ENCODE peak calls at places on chromosomes 11 and 22, in ten cellular contexts. H is HCT116; A is heart left ventricle; Z is OCI-LY7; R is CD4-positive, CD25-positive, alpha-beta regulatory T cell; V is PC-9; N is GM23338; T is mucosa of descending colon; M is right lobe of liver; S is right cardiac atrium. D is an unnamed sample.

GRCh38 chr22:22691716-22692701 is 47.6 kb downstream of the GGTLC2 start:
- DNase-seq in A (no peak), Z (peak; percentile 85), V (no peak), S (no peak), N (peak; percentile 3), T (no peak), M (no peak), H (no peak), R (no peak), D (no peak)

GRCh38 chr11:35412285-35412684 is 7.1 kb downstream of the SLC1A2 start:
- DNase-seq in V (no peak), M (no peak), R (no peak), H (no peak), N (peak; percentile 62), Z (no peak), S (no peak), A (no peak), T (no peak), D (no peak)

GRCh38 chr11:57752954-57753353 is 1.3 kb upstream of the BTBD18 start:
- DNase-seq in T (no peak), H (no peak), A (no peak), N (peak; percentile 66), M (no peak), V (no peak), S (peak; percentile 39), R (no peak), Z (no peak), D (no peak)

GRCh38 chr11:93521086-93521485 is 22.1 kb downstream of the SMCO4 start:
- DNase-seq in H (no peak), S (no peak), A (no peak), R (peak; percentile 58), Z (peak; percentile 49), N (no peak), T (no peak), V (no peak), M (peak; percentile 39), D (no peak)

GRCh38 chr22:38187413-38188212 is 6.0 kb upstream of the PLA2G6 start:
- DNase-seq in R (no peak), Z (no peak), M (no peak), V (peak; percentile 75), T (peak; percentile 57), H (no peak), A (no peak), S (no peak), N (no peak), D (no peak)

GRCh38 chr11:130808541-130808940 is 107.7 kb downstream of the SNX19 start:
- DNase-seq in R (no peak), M (no peak), Z (no peak), T (no peak), S (no peak), V (no peak), H (no peak), A (no peak), N (no peak), D (no peak)

GRCh38 chr11:11899401-11899800 is 57.6 kb downstream of the USP47 start:
- DNase-seq in H (no peak), Z (no peak), S (no peak), T (no peak), A (no peak), N (peak; percentile 46), R (no peak), V (no peak), M (no peak), D (no peak)

GRCh38 chr22:24187731-24188644 is 6.7 kb downstream of the SUSD2 start:
- DNase-seq in V (no peak), N (no peak), S (no peak), R (no peak), M (peak; percentile 17), H (no peak), Z (no peak), T (no peak), A (peak; percentile 18), D (peak; percentile 13)

GRCh38 chr11:91164452-91164822 is 941.6 kb upstream of the CHORDC1 start:
- DNase-seq in R (no peak), N (no peak), V (no peak), T (no peak), M (no peak), S (no peak), A (no peak), H (no peak), Z (no peak), D (no peak)

GRCh38 chr11:78418584-78419211 is 1.1 kb upstream of the GAB2 start:
- DNase-seq in H (no peak), A (no peak), R (no peak), M (no peak), V (peak; percentile 15), S (no peak), T (no peak), Z (no peak), N (no peak), D (no peak)

GRCh38 chr11:85238907-85239306 is 388.2 kb downstream of the DLG2 start:
- DNase-seq in H (no peak), N (no peak), Z (no peak), V (no peak), S (no peak), A (no peak), R (no peak), T (no peak), M (no peak), D (no peak)

GRCh38 chr22:38072322-38073149 is 11.4 kb downstream of the SLC16A8 start:
- DNase-seq in Z (no peak), N (no peak), M (peak; percentile 10), V (no peak), S (no peak), A (peak; percentile 20), H (no peak), T (no peak), R (no peak), D (no peak)

GRCh38 chr22:46051646-46052045 is 74.7 kb upstream of the WNT7B start:
- DNase-seq in A (peak; percentile 7), T (no peak), H (no peak), Z (no peak), R (no peak), V (no peak), N (no peak), M (peak; percentile 8), S (peak; percentile 48), D (peak; percentile 10)

GRCh38 chr11:114350022-114350421 is 50.3 kb downstream of the C11orf71 start:
- DNase-seq in A (no peak), S (no peak), T (no peak), N (no peak), H (no peak), R (no peak), M (no peak), Z (no peak), V (no peak), D (no peak)

GRCh38 chr11:6609502-6610015 is 2.5 kb downstream of the TAF10 start:
- DNase-seq in A (no peak), N (no peak), R (no peak), S (no peak), Z (no peak), H (no peak), V (no peak), T (peak; percentile 2), M (no peak), D (no peak)

DNA sequence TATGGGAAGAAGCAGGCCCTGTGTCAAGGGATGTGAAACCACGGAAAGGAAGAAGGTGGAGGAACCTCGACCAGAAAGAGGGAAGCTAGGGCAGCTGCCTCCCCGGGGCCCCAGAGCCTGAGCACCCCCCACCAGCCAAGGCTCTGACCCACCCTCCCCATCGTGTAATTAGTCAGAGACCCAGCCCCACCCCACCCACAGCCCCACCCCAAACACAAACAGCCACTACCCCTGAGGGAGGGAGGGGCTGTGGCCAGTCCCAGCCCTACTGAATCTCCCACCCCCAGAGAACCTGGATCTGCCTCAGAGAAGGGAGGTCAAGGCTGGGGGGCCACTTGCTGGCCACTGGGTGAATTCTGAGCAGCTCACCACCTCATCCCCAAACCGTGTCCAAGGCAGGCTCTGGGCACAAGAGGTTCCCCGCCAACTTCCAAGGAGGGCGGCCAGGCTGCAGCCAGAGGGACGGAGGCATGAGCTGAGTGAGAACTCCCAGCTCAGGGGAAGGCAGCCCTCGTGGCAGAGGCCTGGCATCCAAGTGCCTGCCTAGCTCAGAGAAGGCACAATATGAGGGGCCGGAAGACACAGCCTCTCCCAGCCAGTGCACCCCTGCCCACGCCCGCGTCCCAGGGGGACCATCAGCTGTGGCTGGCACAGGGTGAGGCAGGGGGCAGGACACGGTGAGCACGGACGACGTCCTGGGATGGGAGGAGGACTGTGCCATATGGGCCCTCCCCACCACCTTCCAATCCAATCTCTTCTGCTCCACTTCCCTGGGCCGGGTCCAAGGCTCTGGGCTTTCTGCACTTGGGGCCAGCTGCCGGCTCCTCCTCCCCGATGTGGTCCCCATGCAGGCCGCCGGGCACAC is 2.7 kb downstream of the PLXNB2 start:
- DNase-seq in M (no peak), T (peak; percentile 62), R (no peak), N (no peak), H (no peak), V (peak; percentile 75), Z (no peak), S (peak; percentile 88), A (no peak), D (no peak)
- H3K4me1 ChIP-seq in M (peaks cover 8% of the 10 kb centered on the region), T (peaks cover 64% of the 10 kb centered on the region), R (peaks cover 12% of the 10 kb centered on the region), N (peaks cover 19% of the 10 kb centered on the region), H (peaks cover 81% of the 10 kb centered on the region), V (peaks cover 57% of the 10 kb centered on the region), Z (peaks cover 96% of the 10 kb centered on the region), S (peaks cover 16% of the 10 kb centered on the region), A (peaks cover 90% of the 10 kb centered on the region), D (peaks cover 96% of the 10 kb centered on the region)

GRCh38 chr11:116580828-116581227 is 192.0 kb downstream of the BUD13 start:
- DNase-seq in T (no peak), H (no peak), S (peak; percentile 58), R (no peak), Z (no peak), M (no peak), N (peak; percentile 95), A (no peak), V (no peak), D (no peak)
- H3K4me1 ChIP-seq in T (no peaks in the 10 kb centered on the region), H (no peaks in the 10 kb centered on the region), S (no peaks in the 10 kb centered on the region), R (no peaks in the 10 kb centered on the region), Z (no peaks in the 10 kb centered on the region), M (no peaks in the 10 kb centered on the region), N (peaks cover 32% of the 10 kb centered on the region), A (peaks cover 23% of the 10 kb centered on the region), V (no peaks in the 10 kb centered on the region), D (peaks cover 40% of the 10 kb centered on the region)

DNA sequence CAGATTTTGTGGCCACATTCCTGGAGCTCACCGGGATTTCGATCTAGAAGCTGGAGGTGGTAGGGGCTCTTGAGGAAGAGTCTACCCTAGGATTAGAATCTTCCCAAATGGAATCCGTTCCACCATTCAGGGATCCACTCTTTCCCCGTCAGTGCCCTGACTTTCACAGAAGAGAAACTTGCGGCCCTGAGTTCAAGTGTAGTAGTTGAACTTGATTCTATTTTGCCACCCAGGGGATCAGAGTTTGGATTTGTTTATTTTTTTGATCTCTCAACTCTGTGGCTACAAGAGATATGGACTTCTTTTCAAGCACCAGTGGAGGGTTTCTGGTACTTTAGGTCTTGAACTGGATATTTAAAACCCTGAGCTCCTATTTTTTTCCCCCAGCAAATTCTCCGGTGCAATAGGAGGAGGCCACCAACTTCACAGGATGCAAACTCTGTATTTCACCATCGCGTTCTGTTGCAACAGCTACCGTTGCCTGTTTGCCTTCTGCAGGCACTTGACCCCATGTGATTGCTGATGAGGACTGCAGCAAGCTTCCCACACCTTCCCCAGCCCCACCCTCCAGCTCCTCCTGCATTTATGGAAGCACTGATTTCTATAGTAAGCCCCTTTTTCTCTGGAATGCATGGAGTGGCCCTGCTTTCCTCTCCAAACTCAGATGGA is 14.8 kb upstream of the MRGPRF start:
- DNase-seq in T (no peak), N (no peak), R (no peak), H (no peak), V (no peak), M (no peak), A (no peak), S (no peak), Z (no peak), D (no peak)
- H3K4me1 ChIP-seq in T (no peaks in the 10 kb centered on the region), N (no peaks in the 10 kb centered on the region), R (no peaks in the 10 kb centered on the region), H (no peaks in the 10 kb centered on the region), V (no peaks in the 10 kb centered on the region), M (no peaks in the 10 kb centered on the region), A (no peaks in the 10 kb centered on the region), S (no peaks in the 10 kb centered on the region), Z (no peaks in the 10 kb centered on the region), D (no peaks in the 10 kb centered on the region)

GRCh38 chr11:15213471-15214231 is 98.9 kb downstream of the INSC start:
- DNase-seq in A (no peak), T (peak; percentile 36), M (no peak), N (no peak), Z (no peak), R (no peak), H (no peak), S (no peak), V (no peak), D (no peak)
- H3K4me1 ChIP-seq in A (no peaks in the 10 kb centered on the region), T (peaks cover 7% of the 10 kb centered on the region), M (no peaks in the 10 kb centered on the region), N (no peaks in the 10 kb centered on the region), Z (no peaks in the 10 kb centered on the region), R (no peaks in the 10 kb centered on the region), H (no peaks in the 10 kb centered on the region), S (no peaks in the 10 kb centered on the region), V (no peaks in the 10 kb centered on the region), D (no peaks in the 10 kb centered on the region)